ENCODE peak calls at places on chromosomes 1 and 21, in four cellular contexts. I is neural progenitor cell, Q is NCI-H774, U is nucleus accumbens. B is an unnamed sample.

GRCh38 chr1:235511470-235512240 is 7.4 kb upstream of the B3GALNT2 start:
- DNase-seq in I (peak), U (no peak), Q (no peak), B (no peak)

GRCh38 chr1:99305626-99306025 is 41.3 kb downstream of the PLPPR4 start:
- DNase-seq in Q (no peak), U (no peak), I (no peak), B (no peak)

GRCh38 chr1:198741744-198742143 is 102.9 kb downstream of the PTPRC start:
- DNase-seq in I (peak), U (no peak), Q (no peak), B (no peak)

GRCh38 chr1:172537366-172537765 is 4.4 kb downstream of the SUCO start:
- DNase-seq in Q (no peak), I (no peak), U (no peak), B (no peak)

GRCh38 chr1:192936313-192937018 is 122.7 kb downstream of the UCHL5 start:
- DNase-seq in I (no peak), U (no peak), Q (no peak), B (no peak)

GRCh38 chr1:234890694-234891093 is 237.9 kb downstream of the TOMM20 start:
- DNase-seq in U (no peak), Q (no peak), I (no peak), B (no peak)

GRCh38 chr1:81446006-81446669 is 354.6 kb upstream of the ADGRL2 start:
- DNase-seq in U (no peak), I (no peak), Q (peak), B (no peak)

GRCh38 chr1:179121159-179121938 is 39.5 kb downstream of the TOR3A start:
- DNase-seq in Q (no peak), I (peak), U (peak), B (no peak)

GRCh38 chr1:178899402-178899801 is 28.5 kb upstream of the ANGPTL1 start:
- DNase-seq in I (no peak), U (no peak), Q (no peak), B (no peak)

GRCh38 chr1:2425875-2426274 is 13.5 kb upstream of the PEX10 start:
- DNase-seq in U (no peak), I (no peak), Q (no peak), B (no peak)

GRCh38 chr1:207565546-207566468 is 69.8 kb downstream of the CR1 start:
- DNase-seq in U (peak), I (peak), Q (no peak), B (no peak)

GRCh38 chr1:63836374-63836773 is 62.6 kb downstream of the ROR1 start:
- DNase-seq in U (no peak), Q (no peak), I (no peak), B (no peak)

GRCh38 chr1:193408782-193409293 is 222.4 kb upstream of the B3GALT2 start:
- DNase-seq in Q (no peak), U (no peak), I (peak), B (no peak)

GRCh38 chr1:56202743-56203142 is 376.6 kb downstream of the PLPP3 start:
- DNase-seq in I (no peak), U (no peak), Q (no peak), B (no peak)

GRCh38 chr1:41890841-41891311 is 27.8 kb downstream of the HIVEP3 start:
- DNase-seq in I (no peak), Q (no peak), U (no peak), B (peak)

GRCh38 chr1:221272940-221273339 is 393.7 kb downstream of the HLX start:
- DNase-seq in I (no peak), Q (no peak), U (no peak), B (no peak)

GRCh38 chr1:53367503-53368313 is 39.8 kb upstream of the LRP8 start:
- DNase-seq in I (no peak), U (no peak), Q (no peak), B (no peak)

GRCh38 chr1:15799004-15799867 is 8.2 kb downstream of the UQCRHL start:
- DNase-seq in Q (no peak), U (no peak), I (no peak), B (no peak)

GRCh38 chr1:70675737-70676156 is 264.7 kb downstream of the CTH start:
- DNase-seq in I (peak), U (no peak), Q (no peak), B (no peak)

GRCh38 chr1:24970399-24970753 is 40.3 kb upstream of the RUNX3 start:
- DNase-seq in U (no peak), Q (no peak), I (peak), B (no peak)

GRCh38 chr1:154733621-154734020 is 125.6 kb upstream of the ADAR start:
- DNase-seq in I (no peak), Q (no peak), U (no peak), B (no peak)

GRCh38 chr1:85406887-85407593 is 57.9 kb downstream of the DDAH1 start:
- DNase-seq in Q (no peak), U (no peak), I (no peak), B (no peak)

GRCh38 chr1:172002725-172003345 is 161.5 kb downstream of the DNM3 start:
- DNase-seq in U (no peak), Q (no peak), I (peak), B (no peak)

GRCh38 chr1:172588296-172589291 is 55.6 kb downstream of the SUCO start:
- DNase-seq in Q (no peak), U (no peak), I (no peak), B (no peak)

GRCh38 chr1:167474191-167474641 is 44.1 kb downstream of the CD247 start:
- DNase-seq in I (peak), Q (no peak), U (no peak), B (peak)

GRCh38 chr1:106717561-106717960 is 338.9 kb upstream of the PRMT6 start:
- DNase-seq in U (no peak), Q (no peak), I (no peak), B (no peak)

GRCh38 chr1:8547791-8548190 is 229.9 kb downstream of the SLC45A1 start:
- DNase-seq in I (no peak), U (no peak), Q (no peak), B (no peak)

GRCh38 chr1:85504417-85504816 is 39.5 kb upstream of the DDAH1 start:
- DNase-seq in U (no peak), I (no peak), Q (no peak), B (no peak)

GRCh38 chr1:10765734-10766478 is 30.5 kb downstream of the CASZ1 start:
- DNase-seq in I (no peak), U (no peak), Q (peak), B (no peak)

GRCh38 chr1:106534612-106535011 is 521.9 kb upstream of the PRMT6 start:
- DNase-seq in Q (no peak), I (peak), U (no peak), B (no peak)

GRCh38 chr1:201488817-201489581 is 17.9 kb downstream of the CSRP1 start:
- DNase-seq in I (no peak), Q (no peak), U (no peak), B (no peak)

GRCh38 chr1:206646504-206646903 is 11.2 kb downstream of the DYRK3 start:
- DNase-seq in Q (no peak), I (no peak), U (no peak), B (no peak)

GRCh38 chr21:41961282-41961701 is 7.5 kb upstream of the C2CD2 start:
- DNase-seq in U (no peak), I (no peak), Q (no peak), B (no peak)

B was measured in upper lobe of left lung.